ENCODE peak calls at places on chromosome 2, in four cellular contexts. One of them, this sample, is unnamed.
A peak's percentile ranks its signal among the peaks of the same experiment; 100 is the strongest.

GRCh38 chr2:124027182-124027581 is 2.1 kb downstream of the CNTNAP5 start:
- DNase-seq in WTC11: peak; percentile 31
- DNase-seq in K562: peak; percentile 38
- DNase-seq in H1: no peak
- DNase-seq in this sample: peak; percentile 68

GRCh38 chr2:157792345-157793052 is 83.6 kb downstream of the ACVR1 start:
- DNase-seq in WTC11: no peak
- DNase-seq in K562: no peak
- DNase-seq in H1: no peak
- DNase-seq in this sample: no peak

GRCh38 chr2:9685637-9686036 is 54.8 kb upstream of the YWHAQ start:
- DNase-seq in WTC11: no peak
- DNase-seq in K562: no peak
- DNase-seq in H1: no peak
- DNase-seq in this sample: no peak

GRCh38 chr2:208208335-208209085 is 18.7 kb upstream of the C2orf80 start:
- DNase-seq in WTC11: no peak
- DNase-seq in K562: no peak
- DNase-seq in H1: no peak
- DNase-seq in this sample: no peak

GRCh38 chr2:69582582-69583176 is 60.9 kb downstream of the AAK1 start:
- DNase-seq in WTC11: no peak
- DNase-seq in K562: peak; percentile 50
- DNase-seq in H1: no peak
- DNase-seq in this sample: no peak

GRCh38 chr2:106269591-106270291 is 75.6 kb upstream of the UXS1 start:
- DNase-seq in WTC11: peak; percentile 41
- DNase-seq in K562: peak; percentile 29
- DNase-seq in H1: no peak
- DNase-seq in this sample: peak; percentile 67

GRCh38 chr2:127081826-127082633 is 24.9 kb downstream of the BIN1 start:
- DNase-seq in WTC11: no peak
- DNase-seq in K562: peak; percentile 48
- DNase-seq in H1: no peak
- DNase-seq in this sample: no peak

GRCh38 chr2:1715184-1716012 is 28.9 kb downstream of the PXDN start:
- DNase-seq in WTC11: no peak
- DNase-seq in K562: no peak
- DNase-seq in H1: no peak
- DNase-seq in this sample: peak; percentile 91

GRCh38 chr2:187869195-187869594 is 315.0 kb upstream of the TFPI start:
- DNase-seq in WTC11: no peak
- DNase-seq in K562: no peak
- DNase-seq in H1: no peak
- DNase-seq in this sample: no peak

GRCh38 chr2:136248242-136248641 is 130.3 kb upstream of the CXCR4 start:
- DNase-seq in WTC11: no peak
- DNase-seq in K562: no peak
- DNase-seq in H1: no peak
- DNase-seq in this sample: no peak

GRCh38 chr2:100268986-100269385 is 53.3 kb downstream of the LONRF2 start:
- DNase-seq in WTC11: no peak
- DNase-seq in K562: no peak
- DNase-seq in H1: no peak
- DNase-seq in this sample: no peak

GRCh38 chr2:45119855-45120254 is 110.6 kb upstream of the SIX2 start:
- DNase-seq in WTC11: no peak
- DNase-seq in K562: no peak
- DNase-seq in H1: no peak
- DNase-seq in this sample: no peak

GRCh38 chr2:64222351-64222750 is 78.1 kb upstream of the PELI1 start:
- DNase-seq in WTC11: no peak
- DNase-seq in K562: no peak
- DNase-seq in H1: no peak
- DNase-seq in this sample: no peak

GRCh38 chr2:160293401-160293911 is 93.4 kb upstream of the ITGB6 start:
- DNase-seq in WTC11: no peak
- DNase-seq in K562: no peak
- DNase-seq in H1: no peak
- DNase-seq in this sample: peak; percentile 37

GRCh38 chr2:1542971-1543370 is 129.7 kb downstream of the TPO start:
- DNase-seq in WTC11: no peak
- DNase-seq in K562: no peak
- DNase-seq in H1: no peak
- DNase-seq in this sample: no peak

GRCh38 chr2:6865346-6866238 is at the start of gene CMPK2:
- DNase-seq in WTC11: peak; percentile 36
- DNase-seq in K562: peak; percentile 84
- DNase-seq in H1: no peak
- DNase-seq in this sample: peak; percentile 95

GRCh38 chr2:39093208-39093898 is 27.5 kb downstream of the SOS1 start:
- DNase-seq in WTC11: no peak
- DNase-seq in K562: peak; percentile 17
- DNase-seq in H1: no peak
- DNase-seq in this sample: peak; percentile 58

GRCh38 chr2:66547113-66547512 is 112.2 kb downstream of the MEIS1 start:
- DNase-seq in WTC11: no peak
- DNase-seq in K562: no peak
- DNase-seq in H1: no peak
- DNase-seq in this sample: no peak

GRCh38 chr2:58502931-58503330 is 261.8 kb upstream of the FANCL start:
- DNase-seq in WTC11: no peak
- DNase-seq in K562: no peak
- DNase-seq in H1: no peak
- DNase-seq in this sample: no peak

GRCh38 chr2:44135771-44136170 is 32.9 kb upstream of the PPM1B start:
- DNase-seq in WTC11: no peak
- DNase-seq in K562: no peak
- DNase-seq in H1: no peak
- DNase-seq in this sample: no peak

GRCh38 chr2:132849118-132849517 is 179.1 kb upstream of the LYPD1 start:
- DNase-seq in WTC11: no peak
- DNase-seq in K562: no peak
- DNase-seq in H1: no peak
- DNase-seq in this sample: no peak

GRCh38 chr2:119224391-119224972 is 848 bp downstream of the STEAP3 start:
- DNase-seq in WTC11: no peak
- DNase-seq in K562: no peak
- DNase-seq in H1: no peak
- DNase-seq in this sample: peak; percentile 67

GRCh38 chr2:186659383-186659782 is 34.5 kb upstream of the FAM171B start:
- DNase-seq in WTC11: no peak
- DNase-seq in K562: no peak
- DNase-seq in H1: no peak
- DNase-seq in this sample: no peak

GRCh38 chr2:169080250-169081035 is 11.1 kb downstream of the DHRS9 start:
- DNase-seq in WTC11: no peak
- DNase-seq in K562: no peak
- DNase-seq in H1: no peak
- DNase-seq in this sample: no peak

GRCh38 chr2:121596221-121597080 is 52.8 kb downstream of the CLASP1 start:
- DNase-seq in WTC11: no peak
- DNase-seq in K562: peak; percentile 84
- DNase-seq in H1: no peak
- DNase-seq in this sample: peak; percentile 50

GRCh38 chr2:142306126-142306525 is 175.3 kb upstream of the LRP1B start:
- DNase-seq in WTC11: no peak
- DNase-seq in K562: no peak
- DNase-seq in H1: no peak
- DNase-seq in this sample: no peak

GRCh38 chr2:75619992-75620740 is 26.4 kb upstream of the MRPL19 start:
- DNase-seq in WTC11: no peak
- DNase-seq in K562: no peak
- DNase-seq in H1: no peak
- DNase-seq in this sample: no peak

GRCh38 chr2:37713258-37713700 is 41.8 kb upstream of the CDC42EP3 start:
- DNase-seq in WTC11: no peak
- DNase-seq in K562: peak; percentile 13
- DNase-seq in H1: no peak
- DNase-seq in this sample: no peak

GRCh38 chr2:187208199-187208785 is 239.8 kb downstream of the CALCRL start:
- DNase-seq in WTC11: no peak
- DNase-seq in K562: no peak
- DNase-seq in H1: no peak
- DNase-seq in this sample: no peak

GRCh38 chr2:68031043-68031442 is 31.8 kb downstream of the C1D start:
- DNase-seq in WTC11: no peak
- DNase-seq in K562: no peak
- DNase-seq in H1: no peak
- DNase-seq in this sample: no peak

GRCh38 chr2:54429811-54430600 is 26.1 kb upstream of the SPTBN1 start:
- DNase-seq in WTC11: no peak
- DNase-seq in K562: peak; percentile 62
- DNase-seq in H1: no peak
- DNase-seq in this sample: no peak

GRCh38 chr2:167749641-167750040 is 497.8 kb downstream of the STK39 start:
- DNase-seq in WTC11: no peak
- DNase-seq in K562: no peak
- DNase-seq in H1: no peak
- DNase-seq in this sample: no peak

GRCh38 chr2:109703076-109703475 is 88.9 kb downstream of the SOWAHC start:
- DNase-seq in WTC11: no peak
- DNase-seq in K562: no peak
- DNase-seq in H1: no peak
- DNase-seq in this sample: no peak

GRCh38 chr2:39099311-39099710 is 21.5 kb downstream of the SOS1 start:
- DNase-seq in WTC11: no peak
- DNase-seq in K562: no peak
- DNase-seq in H1: no peak
- DNase-seq in this sample: no peak

DNA sequence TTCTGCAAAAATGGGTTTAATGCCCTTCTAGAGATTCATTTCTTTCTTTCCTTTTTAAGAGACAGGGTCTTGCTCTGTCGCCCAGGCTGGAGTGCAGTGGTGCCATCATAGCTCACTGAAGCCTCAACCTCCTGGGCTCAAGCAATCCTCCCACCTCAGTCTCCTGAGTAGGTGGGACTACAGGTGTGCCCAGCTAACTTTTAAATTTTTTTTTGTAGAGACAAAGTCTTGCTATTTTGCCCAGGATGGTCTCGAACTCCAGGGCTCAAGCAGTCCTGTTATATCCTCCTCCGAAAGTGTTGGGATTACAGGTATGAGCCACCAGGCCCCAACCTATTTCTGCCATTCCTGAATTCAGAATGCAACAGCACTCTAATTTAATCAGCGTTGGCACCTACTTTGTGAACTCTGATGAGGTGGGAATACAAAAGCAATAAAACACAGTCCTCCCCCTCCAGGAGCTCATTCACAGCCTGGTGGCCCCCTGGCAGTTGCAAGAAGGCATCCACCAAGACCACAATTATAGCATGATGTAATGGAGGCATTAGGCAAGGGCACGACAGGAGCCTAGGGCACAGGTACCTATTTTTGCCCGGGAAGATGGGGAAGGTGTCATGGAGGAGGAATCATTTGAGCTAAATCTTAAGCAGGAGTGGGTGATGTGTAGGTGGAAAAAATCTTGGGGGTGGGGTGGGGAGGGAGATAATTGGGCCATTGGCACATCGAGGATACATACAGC is 5.1 kb downstream of the RHOB start:
- DNase-seq in WTC11: no peak
- DNase-seq in K562: no peak
- DNase-seq in H1: no peak
- DNase-seq in this sample: no peak
- TF ChIP-seq TEAD4 in WTC11: no peak
- TF ChIP-seq TEAD4 in K562: no peak
- TF ChIP-seq TEAD4 in H1: no peak
- TF ChIP-seq TEAD4 in this sample: no peak

GRCh38 chr2:86476092-86476491 is 34.9 kb downstream of the KDM3A start:
- DNase-seq in WTC11: no peak
- DNase-seq in K562: no peak
- DNase-seq in H1: no peak
- DNase-seq in this sample: no peak
- TF ChIP-seq USF2 in WTC11: no peak
- TF ChIP-seq USF2 in K562: no peak
- TF ChIP-seq USF2 in H1: no peak
- TF ChIP-seq USF2 in this sample: no peak

GRCh38 chr2:60581461-60582282 is 28.2 kb upstream of the BCL11A start:
- DNase-seq in WTC11: peak; percentile 76
- DNase-seq in K562: peak; percentile 81
- DNase-seq in H1: no peak
- DNase-seq in this sample: peak; percentile 95
- TF ChIP-seq TEAD4 in WTC11: no peak
- TF ChIP-seq TEAD4 in K562: no peak
- TF ChIP-seq TEAD4 in H1: no peak
- TF ChIP-seq TEAD4 in this sample: no peak

DNA sequence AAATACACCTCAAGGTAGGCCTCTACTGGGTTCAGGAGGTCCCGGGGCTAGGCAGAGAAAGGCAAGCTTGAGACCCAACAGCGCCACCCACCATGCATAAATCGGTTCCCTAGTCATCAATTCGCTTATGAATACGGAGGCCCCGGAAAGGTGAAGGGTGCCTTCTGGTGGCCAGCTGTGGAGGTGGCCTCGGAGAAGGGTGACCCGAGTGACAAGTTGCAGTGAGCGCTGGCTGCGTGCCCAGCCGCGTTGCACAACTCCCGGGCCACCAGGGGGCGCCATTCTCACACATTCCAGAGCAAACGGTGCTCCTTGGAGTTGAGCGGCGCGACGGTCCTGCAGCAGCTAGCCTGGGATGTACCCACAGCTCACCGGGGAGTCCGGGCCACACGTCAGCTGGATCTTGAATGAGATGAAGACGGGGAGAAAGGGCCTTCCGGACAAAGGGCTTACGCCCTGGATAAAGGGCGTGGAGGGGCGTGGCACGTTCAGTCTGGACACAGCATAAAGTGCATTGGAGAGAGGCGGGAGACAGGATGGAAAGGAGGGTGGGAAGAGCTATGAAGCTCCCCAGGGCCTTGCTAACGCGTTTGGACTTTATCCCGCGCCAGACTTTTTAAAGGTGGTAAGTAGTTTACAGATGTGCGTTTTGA is 20.4 kb downstream of the TMSB10 start:
- DNase-seq in WTC11: peak; percentile 99
- DNase-seq in K562: peak; percentile 86
- DNase-seq in H1: peak; percentile 96
- DNase-seq in this sample: peak; percentile 87
- TF ChIP-seq USF2 in WTC11: no peak
- TF ChIP-seq USF2 in K562: no peak
- TF ChIP-seq USF2 in H1: no peak
- TF ChIP-seq USF2 in this sample: no peak

GRCh38 chr2:152875832-152876669 is 157.6 kb downstream of the ARL6IP6 start:
- DNase-seq in WTC11: no peak
- DNase-seq in K562: no peak
- DNase-seq in H1: no peak
- DNase-seq in this sample: no peak
- TF ChIP-seq TEAD4 in WTC11: no peak
- TF ChIP-seq TEAD4 in K562: no peak
- TF ChIP-seq TEAD4 in H1: no peak
- TF ChIP-seq TEAD4 in this sample: no peak

This sample was measured in SK-N-SH.